ENCODE peak calls at places on chromosome 3, in nine cellular contexts. S, C, W, N, V, A, D, Z and H are unnamed samples.

GRCh38 chr3:178099885-178100284 is 436.4 kb upstream of the KCNMB2 start:
- DNase-seq in S (no peak), C (no peak), W (no peak), N (no peak), V (no peak), A (no peak), D (no peak), Z (no peak), H (no peak)

GRCh38 chr3:487580-487979 is 291.0 kb downstream of the CHL1 start:
- DNase-seq in S (no peak), C (no peak), W (no peak), N (no peak), V (no peak), A (no peak), D (no peak), Z (no peak), H (no peak)

GRCh38 chr3:38163117-38163870 is 2.0 kb upstream of the OXSR1 start:
- DNase-seq in S (no peak), C (no peak), W (no peak), N (no peak), V (no peak), A (no peak), D (no peak), Z (no peak), H (no peak)

GRCh38 chr3:62445267-62445666 is 71.9 kb upstream of the FEZF2 start:
- DNase-seq in S (no peak), C (no peak), W (no peak), N (no peak), V (no peak), A (no peak), D (no peak), Z (no peak), H (no peak)

GRCh38 chr3:116322761-116323160 is 122.5 kb downstream of the LSAMP start:
- DNase-seq in S (peak), C (no peak), W (no peak), N (no peak), V (no peak), A (no peak), D (no peak), Z (no peak), H (no peak)

GRCh38 chr3:113287111-113287817 is 75.9 kb downstream of the BOC start:
- DNase-seq in S (peak), C (no peak), W (peak), N (no peak), V (no peak), A (no peak), D (no peak), Z (no peak), H (no peak)

GRCh38 chr3:54262541-54262940 is 140.2 kb downstream of the CACNA2D3 start:
- DNase-seq in S (no peak), C (no peak), W (no peak), N (no peak), V (no peak), A (no peak), D (no peak), Z (no peak), H (no peak)

GRCh38 chr3:183822631-183823030 is 2.7 kb downstream of the MAP6D1 start:
- DNase-seq in S (no peak), C (no peak), W (no peak), N (no peak), V (no peak), A (no peak), D (no peak), Z (no peak), H (peak)

GRCh38 chr3:58630081-58630709 is 36.4 kb downstream of the FAM3D start:
- DNase-seq in S (peak), C (peak), W (peak), N (peak), V (peak), A (no peak), D (peak), Z (peak), H (peak)

GRCh38 chr3:103077910-103078309 is 643.1 kb downstream of the ZPLD1 start:
- DNase-seq in S (no peak), C (no peak), W (no peak), N (no peak), V (no peak), A (no peak), D (no peak), Z (no peak), H (no peak)

GRCh38 chr3:33447958-33448357 is 7.8 kb upstream of the UBP1 start:
- DNase-seq in S (no peak), C (no peak), W (no peak), N (no peak), V (no peak), A (no peak), D (no peak), Z (no peak), H (peak)

GRCh38 chr3:68972358-68972979 is 40.1 kb upstream of the TAFA4 start:
- DNase-seq in S (peak), C (peak), W (peak), N (peak), V (peak), A (no peak), D (peak), Z (peak), H (peak)
- TF ChIP-seq CTCF in S (peak), C (peak), W (peak), N (peak), V (peak), A (peak), D (peak), Z (peak), H (peak)

GRCh38 chr3:43073836-43074220 is 32.1 kb downstream of the POMGNT2 start:
- DNase-seq in S (no peak), C (no peak), W (no peak), N (no peak), V (no peak), A (no peak), D (no peak), Z (no peak), H (no peak)

GRCh38 chr3:43073116-43073835 is 32.6 kb downstream of the POMGNT2 start:
- DNase-seq in S (no peak), C (no peak), W (no peak), N (no peak), V (no peak), A (no peak), D (no peak), Z (no peak), H (no peak)

GRCh38 chr3:43074482-43074881 is 31.4 kb downstream of the POMGNT2 start:
- DNase-seq in S (no peak), C (no peak), W (no peak), N (no peak), V (no peak), A (no peak), D (no peak), Z (no peak), H (no peak)

GRCh38 chr3:43072361-43072760 is 33.5 kb downstream of the POMGNT2 start:
- DNase-seq in S (no peak), C (no peak), W (no peak), N (no peak), V (no peak), A (no peak), D (no peak), Z (no peak), H (no peak)

GRCh38 chr3:43071313-43071893 is 34.5 kb downstream of the POMGNT2 start:
- DNase-seq in S (no peak), C (no peak), W (no peak), N (no peak), V (no peak), A (no peak), D (peak), Z (no peak), H (no peak)
- TF ChIP-seq CTCF in S (peak), C (peak), W (peak), N (no peak), V (peak), A (no peak), D (peak), Z (peak), H (peak)

GRCh38 chr3:3013299-3013698 is 96.9 kb downstream of the IL5RA start:
- DNase-seq in S (no peak), C (no peak), W (no peak), N (no peak), V (no peak), A (no peak), D (no peak), Z (no peak), H (no peak)

GRCh38 chr3:3020209-3020608 is 90.0 kb downstream of the IL5RA start:
- DNase-seq in S (no peak), C (no peak), W (no peak), N (no peak), V (no peak), A (no peak), D (no peak), Z (no peak), H (no peak)

GRCh38 chr3:3015472-3016089 is 94.6 kb downstream of the IL5RA start:
- DNase-seq in S (peak), C (no peak), W (no peak), N (no peak), V (no peak), A (no peak), D (peak), Z (no peak), H (no peak)
- TF ChIP-seq CTCF in S (peak), C (peak), W (no peak), N (peak), V (peak), A (no peak), D (peak), Z (no peak), H (peak)

DNA sequence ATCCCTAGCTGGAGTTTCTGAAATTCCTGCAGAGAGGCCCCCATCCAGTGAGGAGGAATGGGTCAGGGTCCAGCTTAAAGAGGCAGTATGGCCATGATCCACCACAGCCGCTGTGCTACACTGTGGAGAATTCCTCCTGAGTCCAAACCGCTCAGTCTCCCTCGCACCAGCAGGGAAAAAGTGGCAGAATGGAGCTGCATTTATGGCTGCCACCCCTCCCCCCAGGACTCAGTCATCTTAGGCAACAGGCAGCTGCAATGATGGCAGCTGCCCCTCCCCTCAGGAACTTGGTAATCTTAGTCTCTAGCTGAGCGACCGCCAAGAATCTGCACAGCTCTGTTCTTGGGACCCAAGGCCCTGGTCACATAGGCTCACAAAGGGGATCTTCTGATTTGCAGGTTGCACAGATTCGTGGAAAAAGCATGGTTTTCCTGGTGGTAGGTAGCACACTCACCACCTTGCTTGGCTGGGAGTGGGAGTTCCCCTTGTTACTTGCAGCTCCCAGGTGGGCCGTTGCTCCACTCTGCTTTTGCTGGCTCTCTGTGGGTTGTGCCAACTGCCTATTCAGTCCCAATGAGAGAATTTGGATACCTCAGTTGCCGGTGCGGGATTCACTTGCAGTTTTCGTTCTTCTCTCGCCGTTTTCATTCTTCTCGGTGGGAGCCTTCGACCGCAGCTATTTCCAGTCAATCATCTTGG is 204.1 kb downstream of the STXBP5L start:
- DNase-seq in S (no peak), C (no peak), W (no peak), N (no peak), V (no peak), A (no peak), D (no peak), Z (no peak), H (peak)
- TF ChIP-seq CTCF in S (no peak), C (no peak), W (no peak), N (no peak), V (no peak), A (no peak), D (no peak), Z (no peak), H (no peak)

GRCh38 chr3:16825617-16826204 is 59.0 kb upstream of the PLCL2 start:
- DNase-seq in S (no peak), C (no peak), W (no peak), N (no peak), V (no peak), A (no peak), D (no peak), Z (no peak), H (no peak)

GRCh38 chr3:16824085-16824696 is 60.6 kb upstream of the PLCL2 start:
- DNase-seq in S (no peak), C (no peak), W (no peak), N (no peak), V (no peak), A (no peak), D (peak), Z (no peak), H (no peak)

GRCh38 chr3:16831846-16832245 is 52.9 kb upstream of the PLCL2 start:
- DNase-seq in S (no peak), C (no peak), W (no peak), N (no peak), V (no peak), A (no peak), D (no peak), Z (no peak), H (no peak)

GRCh38 chr3:16834214-16834613 is 50.5 kb upstream of the PLCL2 start:
- DNase-seq in S (no peak), C (no peak), W (no peak), N (no peak), V (no peak), A (no peak), D (no peak), Z (no peak), H (no peak)

GRCh38 chr3:16828815-16829214 is 55.9 kb upstream of the PLCL2 start:
- DNase-seq in S (no peak), C (no peak), W (peak), N (peak), V (no peak), A (no peak), D (peak), Z (peak), H (peak)
- TF ChIP-seq CTCF in S (peak), C (peak), W (peak), N (peak), V (peak), A (no peak), D (peak), Z (peak), H (peak)

DNA sequence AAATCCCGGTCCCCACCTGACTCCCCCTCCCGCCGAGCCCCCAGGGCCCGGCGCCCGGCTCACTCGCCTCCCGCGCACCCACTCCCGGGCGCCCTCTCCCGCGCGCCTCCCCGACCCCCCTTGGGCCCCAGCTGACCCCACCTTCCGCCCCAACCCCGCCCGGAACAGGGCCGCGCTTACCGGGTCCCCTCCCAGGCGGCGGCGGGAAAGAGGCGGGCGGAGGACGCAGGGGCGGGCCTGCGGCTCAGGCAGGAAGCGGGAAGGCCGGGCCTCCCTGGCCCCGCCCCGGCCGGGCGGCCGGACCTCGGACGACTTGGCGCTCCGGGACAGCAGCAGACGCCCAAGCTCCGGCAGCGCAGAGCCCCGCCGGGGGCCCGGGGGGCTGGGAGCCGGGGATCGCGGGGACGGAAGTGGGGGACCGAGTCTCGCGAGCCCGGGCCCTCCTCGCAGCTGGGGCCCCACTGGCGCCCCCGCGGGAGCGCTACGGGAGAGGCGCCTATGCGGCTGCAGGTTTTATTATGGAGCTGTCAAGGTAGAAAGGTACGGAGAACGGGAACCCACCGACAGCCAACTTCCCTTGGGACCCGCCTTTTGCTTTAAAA is at the start of gene SLC41A3:
- DNase-seq in S (peak), C (peak), W (peak), N (peak), V (peak), A (peak), D (peak), Z (peak), H (peak)
- TF ChIP-seq CTCF in S (peak), C (peak), W (peak), N (no peak), V (peak), A (no peak), D (peak), Z (no peak), H (no peak)

DNA sequence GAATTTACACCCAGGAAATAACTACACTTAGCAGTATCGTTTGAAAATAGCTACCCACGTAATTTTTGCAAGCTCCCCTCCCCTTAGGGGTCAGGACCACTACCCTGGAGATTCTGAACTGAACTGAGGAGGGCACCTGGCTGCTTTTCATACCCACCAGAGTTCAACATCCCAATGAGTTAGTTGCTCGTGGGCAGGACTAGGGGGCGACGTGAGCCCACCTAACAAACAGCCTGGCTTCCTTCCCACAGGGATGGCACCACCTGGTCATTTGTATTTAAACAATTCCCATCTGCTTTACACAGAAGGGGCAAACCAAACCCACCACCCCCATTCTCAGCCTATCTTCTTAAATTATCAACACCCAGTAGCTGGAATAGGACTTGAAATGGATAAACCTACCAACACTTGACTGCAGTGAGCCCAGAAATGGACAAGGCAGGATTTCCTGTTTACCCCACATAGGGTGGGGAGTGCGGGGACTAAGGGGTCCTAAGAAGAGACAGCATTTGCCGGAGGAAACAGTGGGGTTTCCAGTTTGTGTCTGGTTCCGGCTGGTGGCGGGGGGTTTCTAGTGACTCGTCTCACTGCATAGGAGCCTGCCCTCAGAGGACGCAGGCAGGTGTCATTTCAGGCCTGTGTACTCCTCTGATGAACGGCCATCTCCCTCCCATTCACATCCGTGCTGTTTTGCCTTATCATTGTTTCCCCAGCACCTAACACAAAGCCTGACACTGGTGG is 11.6 kb upstream of the VGLL4 start:
- DNase-seq in S (no peak), C (no peak), W (no peak), N (no peak), V (no peak), A (peak), D (no peak), Z (no peak), H (no peak)
- TF ChIP-seq CTCF in S (peak), C (no peak), W (peak), N (no peak), V (peak), A (no peak), D (no peak), Z (no peak), H (peak)

GRCh38 chr3:26960382-26960781 is 337.8 kb downstream of the LRRC3B start:
- DNase-seq in S (no peak), C (no peak), W (no peak), N (no peak), V (no peak), A (no peak), D (no peak), Z (no peak), H (no peak)

GRCh38 chr3:26962419-26963355 is 340.1 kb downstream of the LRRC3B start:
- DNase-seq in S (no peak), C (no peak), W (no peak), N (no peak), V (no peak), A (no peak), D (peak), Z (no peak), H (no peak)

GRCh38 chr3:26964313-26964712 is 341.7 kb downstream of the LRRC3B start:
- DNase-seq in S (no peak), C (no peak), W (no peak), N (no peak), V (no peak), A (no peak), D (no peak), Z (no peak), H (no peak)

GRCh38 chr3:26964836-26965235 is 342.3 kb downstream of the LRRC3B start:
- DNase-seq in S (no peak), C (no peak), W (no peak), N (no peak), V (no peak), A (no peak), D (no peak), Z (no peak), H (no peak)

DNA sequence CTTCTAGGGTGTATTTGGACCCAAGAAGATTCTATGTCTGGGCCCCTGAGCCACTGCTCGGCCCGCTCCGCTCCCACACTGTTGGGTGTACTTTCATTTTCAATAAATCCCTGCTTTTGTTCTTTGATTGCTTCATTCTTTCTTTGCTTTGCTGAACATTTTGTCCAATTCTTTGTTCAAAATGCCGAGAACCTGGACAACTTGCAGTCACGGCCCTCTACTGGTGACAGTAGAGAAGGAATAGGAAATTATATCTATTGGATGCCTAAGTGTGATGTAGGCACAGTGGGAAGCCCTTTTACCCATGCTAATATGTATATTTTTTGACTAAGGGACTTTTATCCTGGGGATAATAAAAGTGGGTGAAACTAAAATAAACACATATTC is 340.8 kb downstream of the LRRC3B start:
- DNase-seq in S (no peak), C (no peak), W (no peak), N (no peak), V (no peak), A (no peak), D (no peak), Z (no peak), H (no peak)
- TF ChIP-seq CTCF in S (peak), C (no peak), W (no peak), N (no peak), V (peak), A (no peak), D (no peak), Z (peak), H (peak)